ENCODE peak calls at places on chromosomes 11 and 22, in ten cellular contexts. O, W, E, V, H, Z, K, C, Q and J are unnamed samples.
A peak's percentile ranks its signal among the peaks of the same experiment; 100 is the strongest.

GRCh38 chr11:12329797-12330196 is 47.6 kb upstream of the PARVA start:
- DNase-seq in O (no peak), W (no peak), E (no peak), V (no peak), H (no peak), Z (no peak), K (no peak), C (no peak), Q (no peak), J (no peak)

GRCh38 chr11:17979770-17980371 is 33.0 kb downstream of the SERGEF start:
- DNase-seq in O (peak; percentile 8), W (peak; percentile 14), E (no peak), V (peak; percentile 19), H (peak; percentile 20), Z (no peak), K (no peak), C (no peak), Q (peak; percentile 23), J (no peak)

GRCh38 chr11:43905788-43906187 is 25.2 kb downstream of the ALKBH3 start:
- DNase-seq in O (no peak), W (peak; percentile 32), E (no peak), V (no peak), H (peak; percentile 44), Z (peak; percentile 72), K (no peak), C (no peak), Q (no peak), J (no peak)

GRCh38 chr11:44993971-44994705 is 43.5 kb upstream of the TP53I11 start:
- DNase-seq in O (no peak), W (no peak), E (no peak), V (no peak), H (no peak), Z (no peak), K (no peak), C (no peak), Q (no peak), J (no peak)

GRCh38 chr11:1217151-1217550 is 5.7 kb upstream of the MUC5B start:
- DNase-seq in O (no peak), W (no peak), E (no peak), V (no peak), H (no peak), Z (no peak), K (peak; percentile 48), C (peak; percentile 11), Q (no peak), J (no peak)

GRCh38 chr11:587546-587945 is 11.3 kb downstream of the PHRF1 start:
- DNase-seq in O (no peak), W (no peak), E (no peak), V (no peak), H (no peak), Z (no peak), K (no peak), C (no peak), Q (no peak), J (no peak)

GRCh38 chr11:95925011-95925410 is 1.1 kb upstream of the MTMR2 start:
- DNase-seq in O (no peak), W (no peak), E (no peak), V (peak; percentile 53), H (peak; percentile 22), Z (no peak), K (no peak), C (no peak), Q (no peak), J (no peak)

GRCh38 chr11:46727952-46728658 is 9.1 kb downstream of the F2 start:
- DNase-seq in O (no peak), W (no peak), E (no peak), V (no peak), H (no peak), Z (no peak), K (peak; percentile 55), C (peak; percentile 30), Q (no peak), J (no peak)

GRCh38 chr11:61134801-61135257 is 26.4 kb downstream of the VPS37C start:
- DNase-seq in O (no peak), W (no peak), E (no peak), V (no peak), H (no peak), Z (no peak), K (peak; percentile 59), C (no peak), Q (no peak), J (no peak)

GRCh38 chr11:132858203-132858602 is 674.1 kb downstream of the OPCML start:
- DNase-seq in O (peak; percentile 39), W (no peak), E (no peak), V (peak; percentile 18), H (no peak), Z (no peak), K (no peak), C (no peak), Q (no peak), J (no peak)

GRCh38 chr11:130827697-130828377 is 88.4 kb downstream of the SNX19 start:
- DNase-seq in O (no peak), W (peak; percentile 81), E (no peak), V (peak; percentile 80), H (peak; percentile 88), Z (peak; percentile 41), K (no peak), C (no peak), Q (peak; percentile 45), J (no peak)

GRCh38 chr11:1636291-1636950 is 6.8 kb downstream of the KRTAP5-5 start:
- DNase-seq in O (no peak), W (no peak), E (no peak), V (no peak), H (no peak), Z (no peak), K (no peak), C (no peak), Q (no peak), J (no peak)

GRCh38 chr11:59009661-59010060 is 70.4 kb downstream of the GLYATL1 start:
- DNase-seq in O (peak; percentile 3), W (no peak), E (no peak), V (no peak), H (no peak), Z (no peak), K (no peak), C (no peak), Q (no peak), J (no peak)

GRCh38 chr11:50298182-50298988 is 265.7 kb downstream of the OR4C45 start:
- DNase-seq in O (no peak), W (peak; percentile 91), E (no peak), V (no peak), H (peak; percentile 31), Z (peak; percentile 15), K (no peak), C (no peak), Q (no peak), J (no peak)
- H3K4me3 ChIP-seq in O (peak overlapping the region; percentile 46), W (peak overlapping the region; percentile 65), E (no peak overlapping the region), V (no peak overlapping the region), H (peak overlapping the region; percentile 27), Z (no peak overlapping the region), K (no peak overlapping the region), C (no peak overlapping the region), Q (no peak overlapping the region), J (no peak overlapping the region)

GRCh38 chr11:7846003-7846402 is 49.3 kb upstream of the OR5P2 start:
- DNase-seq in O (no peak), W (no peak), E (no peak), V (no peak), H (no peak), Z (no peak), K (no peak), C (no peak), Q (no peak), J (no peak)

DNA sequence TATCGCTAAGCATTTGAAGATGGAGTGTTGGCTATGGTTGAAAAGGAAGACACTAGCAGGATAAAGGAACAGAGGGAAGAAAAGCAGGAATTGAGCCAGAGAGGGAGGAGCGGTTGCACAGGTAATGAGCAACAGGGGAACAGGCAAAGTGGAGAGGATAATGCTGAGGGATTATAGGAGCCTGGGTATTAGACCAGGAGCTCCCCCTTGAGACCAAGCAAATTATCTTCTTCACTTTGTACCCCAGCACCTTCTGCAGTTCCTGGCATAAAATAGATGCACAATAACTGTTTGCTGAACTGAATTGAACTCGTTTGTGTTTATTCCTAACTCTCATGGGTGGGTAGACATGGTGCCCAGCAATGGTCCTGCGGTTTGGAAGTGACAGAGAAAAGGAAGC is 54.6 kb upstream of the OR5P2 start:
- DNase-seq in O (no peak), W (no peak), E (no peak), V (no peak), H (no peak), Z (no peak), K (no peak), C (no peak), Q (no peak), J (no peak)
- TF ChIP-seq CTCF in O (no peak), W (no peak), E (no peak), V (no peak), H (no peak), Z (no peak), K (no peak), C (no peak), Q (no peak), J (peak; percentile 11)

DNA sequence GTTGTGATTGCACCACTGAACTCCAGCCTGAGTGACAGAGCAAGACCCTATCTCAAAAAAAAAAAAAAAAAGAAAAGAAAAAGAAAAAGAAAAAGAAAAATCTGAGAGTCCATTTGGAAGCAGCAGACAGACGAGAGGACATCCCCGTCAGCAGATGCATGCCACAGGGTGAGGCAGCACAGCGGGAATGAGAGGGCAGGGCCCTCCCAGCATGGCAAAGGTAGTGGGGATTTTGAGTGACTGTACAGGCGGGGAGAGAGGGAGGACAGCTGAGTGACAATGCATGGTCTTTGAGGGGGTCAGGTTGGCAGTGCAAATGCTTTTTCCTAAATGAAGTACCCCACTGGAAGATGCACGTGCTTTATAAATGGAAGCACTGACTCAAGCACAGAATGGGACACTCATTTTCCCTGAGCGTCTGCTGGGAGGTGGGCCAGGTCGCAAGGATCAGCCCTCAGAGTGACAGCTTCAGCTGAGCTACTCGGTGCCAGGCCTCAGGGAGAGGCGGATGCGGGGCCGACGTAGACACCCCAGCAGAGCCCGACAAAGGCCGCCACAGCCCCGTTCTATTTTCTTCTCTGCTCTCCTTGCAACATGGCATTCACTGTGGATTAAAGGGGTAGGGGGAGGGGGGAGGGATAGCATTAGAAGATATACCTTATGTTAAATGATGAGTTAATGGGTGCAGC is 113.5 kb downstream of the SHANK2 start:
- DNase-seq in O (no peak), W (no peak), E (no peak), V (no peak), H (no peak), Z (no peak), K (peak; percentile 35), C (no peak), Q (no peak), J (no peak)
- H3K4me3 ChIP-seq in O (no peak overlapping the region), W (no peak overlapping the region), E (no peak overlapping the region), V (no peak overlapping the region), H (no peak overlapping the region), Z (no peak overlapping the region), K (no peak overlapping the region), C (no peak overlapping the region), Q (no peak overlapping the region), J (no peak overlapping the region)

DNA sequence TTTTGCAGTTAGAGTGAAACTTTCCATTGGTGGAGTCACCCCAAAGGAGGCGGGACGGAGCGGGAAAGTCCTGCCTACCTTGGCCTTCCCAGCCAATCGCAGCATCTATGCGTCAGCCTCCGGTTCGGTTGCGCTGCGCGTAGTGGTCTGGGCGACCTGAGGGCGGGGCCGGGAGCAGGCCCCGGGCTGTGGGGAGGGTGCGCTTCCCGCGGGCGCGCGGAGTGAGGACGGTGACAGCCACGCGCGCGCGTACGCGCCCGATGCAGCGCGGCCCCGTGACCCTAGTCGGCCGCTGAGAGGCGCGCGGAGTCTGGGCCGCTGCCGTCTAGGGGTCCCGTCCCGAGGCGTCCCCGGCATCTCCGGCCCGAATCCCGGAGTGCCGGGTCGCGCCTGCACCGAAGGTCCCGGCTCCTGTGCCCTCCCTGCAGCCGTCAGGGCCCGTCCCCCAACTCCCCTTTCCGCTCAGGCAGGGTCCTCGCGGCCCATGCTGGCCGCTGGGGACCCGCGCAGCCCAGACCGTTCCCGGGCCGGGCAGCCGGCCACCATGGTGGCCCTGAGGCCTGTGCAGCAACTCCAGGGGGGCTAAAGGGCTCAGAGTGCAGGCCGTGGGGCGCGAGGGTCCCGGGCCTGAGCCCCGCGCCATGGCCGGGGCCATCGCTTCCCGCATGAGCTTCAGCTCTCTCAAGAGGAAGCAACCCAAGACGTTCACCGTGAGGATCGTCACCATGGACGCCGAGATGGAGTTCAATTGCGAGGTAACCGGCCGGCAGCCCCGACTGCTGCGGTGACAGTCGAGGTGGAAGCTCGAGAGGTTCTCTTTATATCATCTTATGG is at the start of gene NF2:
- DNase-seq in O (peak; percentile 99), W (peak; percentile 100), E (peak; percentile 97), V (peak; percentile 99), H (peak; percentile 99), Z (peak; percentile 97), K (peak; percentile 99), C (peak; percentile 99), Q (peak; percentile 99), J (peak; percentile 99)
- TF ChIP-seq CTCF in O (no peak), W (no peak), E (no peak), V (no peak), H (no peak), Z (no peak), K (no peak), C (no peak), Q (no peak), J (peak; percentile 11)